ENCODE peak calls at places on chromosome 20, in seven cellular contexts. T is IMR-90, L is neuronal stem cell, O is lower leg skin, Z is GM12865, F is right lobe of liver, B is AG10803. E is an unnamed sample.

GRCh38 chr20:53691060-53691810 is 97.6 kb upstream of the ZNF217 start:
- DNase-seq in T (peak), L (no peak), O (no peak), Z (no peak), F (no peak), B (no peak), E (no peak)

GRCh38 chr20:35294293-35294685 is 2.1 kb upstream of the FAM83C start:
- DNase-seq in T (no peak), L (no peak), O (no peak), Z (no peak), F (no peak), B (no peak), E (no peak)

GRCh38 chr20:48329676-48330644 is 497.8 kb downstream of the PREX1 start:
- DNase-seq in T (peak), L (no peak), O (no peak), Z (peak), F (no peak), B (no peak), E (no peak)

GRCh38 chr20:58698741-58699141 is 6.1 kb downstream of the NPEPL1 start:
- DNase-seq in T (no peak), L (no peak), O (peak), Z (no peak), F (no peak), B (no peak), E (no peak)

GRCh38 chr20:62056377-62056776 is 9.3 kb downstream of the TAF4 start:
- DNase-seq in T (no peak), L (no peak), O (no peak), Z (no peak), F (no peak), B (no peak), E (no peak)

GRCh38 chr20:9551808-9552550 is 37.6 kb downstream of the LAMP5 start:
- DNase-seq in T (no peak), L (no peak), O (no peak), Z (no peak), F (no peak), B (no peak), E (no peak)

GRCh38 chr20:22615425-22615824 is 31.1 kb upstream of the FOXA2 start:
- DNase-seq in T (no peak), L (no peak), O (no peak), Z (no peak), F (no peak), B (no peak), E (no peak)

GRCh38 chr20:33415948-33416347 is 14.6 kb upstream of the CDK5RAP1 start:
- DNase-seq in T (peak), L (peak), O (no peak), Z (peak), F (peak), B (peak), E (no peak)

GRCh38 chr20:14065774-14066173 is 70.5 kb downstream of the MACROD2 start:
- DNase-seq in T (no peak), L (no peak), O (no peak), Z (no peak), F (no peak), B (no peak), E (no peak)

DNA sequence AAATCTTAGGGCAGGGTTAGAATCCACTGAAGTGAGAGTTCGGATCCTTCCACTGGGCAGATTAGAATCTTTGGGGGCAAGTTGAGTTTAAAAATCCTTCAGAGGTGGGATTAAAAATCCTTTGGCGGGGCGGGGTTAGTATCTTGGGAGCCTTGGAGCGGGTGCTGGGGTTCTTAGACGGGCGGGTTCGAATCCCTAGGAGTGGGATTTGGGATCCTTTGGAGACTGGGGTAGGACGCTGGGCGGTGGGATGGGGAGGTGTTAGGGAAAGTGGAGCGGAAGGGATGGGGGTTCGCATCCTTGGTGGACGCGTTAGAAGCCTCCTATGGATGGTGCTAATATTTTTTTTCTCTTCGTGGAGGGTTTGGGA is 337 bp upstream of the HCK start:
- DNase-seq in T (no peak), L (no peak), O (no peak), Z (no peak), F (no peak), B (no peak), E (no peak)
- H3K4me3 ChIP-seq in T (no peak), L (no peak), O (no peak), Z (peak), F (peak), B (no peak), E (peak)

DNA sequence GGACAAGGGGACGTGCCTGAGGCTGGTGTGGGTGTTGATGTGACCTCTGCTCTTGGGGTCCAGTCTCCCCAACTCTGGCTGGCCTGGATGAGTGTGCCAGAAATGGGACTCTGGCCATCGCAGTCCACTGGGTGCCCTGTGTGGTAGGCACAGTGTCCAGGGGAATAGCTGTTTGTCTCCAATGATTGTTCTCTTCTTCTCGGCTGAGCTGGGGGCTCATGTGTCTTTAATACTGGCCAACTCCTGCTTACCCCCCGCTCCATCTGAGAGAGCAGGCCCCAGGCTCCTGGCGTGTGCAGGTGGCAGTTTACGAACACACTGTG is 45.0 kb downstream of the RBM38 start:
- DNase-seq in T (no peak), L (no peak), O (no peak), Z (no peak), F (no peak), B (no peak), E (no peak)
- H3K4me3 ChIP-seq in T (no peak), L (no peak), O (no peak), Z (no peak), F (no peak), B (no peak), E (no peak)

DNA sequence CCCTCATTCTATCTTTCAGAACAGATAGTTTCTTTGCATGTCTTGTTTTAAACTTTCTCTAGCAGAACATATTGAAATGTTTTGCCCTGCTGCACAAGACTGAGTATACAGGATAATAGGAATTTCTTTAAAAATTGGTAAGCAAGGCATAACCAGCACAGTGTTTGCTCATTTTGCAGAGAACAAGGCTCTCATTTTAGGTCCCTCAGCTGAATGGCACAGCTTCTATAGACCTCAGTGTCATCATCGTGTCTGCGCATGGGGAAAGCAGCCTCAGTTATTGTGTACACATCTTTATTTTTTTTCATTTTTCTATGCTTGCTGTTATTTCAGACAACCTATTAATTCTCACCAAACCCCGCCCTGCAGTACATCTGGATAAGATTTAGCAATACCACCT is 35.7 kb downstream of the TTI1 start:
- DNase-seq in T (no peak), L (no peak), O (no peak), Z (no peak), F (no peak), B (no peak), E (no peak)
- H3K4me3 ChIP-seq in T (no peak), L (no peak), O (no peak), Z (no peak), F (no peak), B (no peak), E (no peak)

GRCh38 chr20:17758010-17758409 is 58.2 kb downstream of the BANF2 start:
- DNase-seq in T (no peak), L (no peak), O (no peak), Z (no peak), F (no peak), B (no peak), E (no peak)
- H3K4me3 ChIP-seq in T (no peak), L (no peak), O (no peak), Z (no peak), F (no peak), B (no peak), E (no peak)

GRCh38 chr20:32108814-32109391 is 611 bp upstream of the TM9SF4 start:
- DNase-seq in T (no peak), L (no peak), O (no peak), Z (no peak), F (no peak), B (no peak), E (no peak)
- H3K4me3 ChIP-seq in T (no peak), L (no peak), O (no peak), Z (no peak), F (no peak), B (peak), E (no peak)

GRCh38 chr20:49938173-49939163 is 2.3 kb downstream of the RNF114 start:
- DNase-seq in T (peak), L (no peak), O (peak), Z (no peak), F (peak), B (peak), E (no peak)
- H3K4me3 ChIP-seq in T (peak), L (no peak), O (no peak), Z (no peak), F (no peak), B (peak), E (no peak)

DNA sequence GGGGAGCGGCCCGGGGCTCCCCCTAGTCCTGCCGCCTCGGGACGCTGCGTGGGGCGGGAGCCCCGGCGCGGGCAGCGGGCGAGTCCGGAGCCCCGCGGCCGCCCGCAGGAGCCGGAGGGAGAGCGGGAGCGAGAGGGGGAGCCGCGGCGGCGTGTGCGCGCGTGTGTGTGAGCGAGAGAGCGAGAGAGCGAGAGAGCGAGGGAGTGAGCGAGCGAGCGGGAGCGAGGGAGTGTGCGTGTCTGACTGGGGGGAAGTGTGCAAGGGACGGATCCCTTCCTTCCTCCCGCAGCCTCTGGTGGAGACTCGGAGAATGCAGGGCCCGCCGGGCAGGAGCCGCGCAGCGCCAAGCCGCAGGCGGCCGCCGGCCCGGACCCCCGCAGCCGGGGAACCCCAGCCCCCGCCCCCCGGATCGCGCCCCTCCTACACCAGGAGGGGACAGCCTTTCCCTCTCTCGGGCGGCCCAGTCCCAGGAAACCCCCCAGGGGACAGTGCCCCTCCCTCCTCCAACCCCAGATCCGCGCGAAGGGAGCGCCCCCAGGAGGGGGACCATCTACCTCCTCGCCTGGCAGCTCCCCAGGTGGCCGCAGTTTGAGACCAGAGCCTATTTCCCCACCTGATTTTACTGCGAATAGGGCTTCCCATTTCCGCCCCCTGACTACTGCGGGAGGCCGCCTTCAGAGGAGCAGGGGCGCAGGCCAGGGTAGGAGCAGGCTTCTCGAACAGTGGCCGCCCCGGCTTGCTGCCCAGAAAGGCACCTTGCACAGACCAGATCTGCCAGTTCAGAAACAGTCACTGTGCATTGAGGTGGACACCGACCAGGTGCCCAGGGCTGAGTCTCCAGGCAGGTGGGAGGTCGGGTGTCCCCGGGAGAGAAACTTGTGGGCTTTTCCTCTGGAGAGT is at the start of gene CDH22:
- DNase-seq in T (peak), L (peak), O (no peak), Z (peak), F (peak), B (peak), E (no peak)
- H3K4me3 ChIP-seq in T (peak), L (peak), O (peak), Z (peak), F (no peak), B (peak), E (peak)

GRCh38 chr20:57435498-57436222 is 44.5 kb downstream of the RBM38 start:
- DNase-seq in T (no peak), L (no peak), O (no peak), Z (peak), F (peak), B (peak), E (no peak)
- H3K4me3 ChIP-seq in T (no peak), L (no peak), O (no peak), Z (no peak), F (no peak), B (no peak), E (no peak)

GRCh38 chr20:11920083-11920482 is 2.4 kb downstream of the BTBD3 start:
- DNase-seq in T (no peak), L (no peak), O (no peak), Z (no peak), F (no peak), B (no peak), E (no peak)
- H3K4me3 ChIP-seq in T (no peak), L (no peak), O (no peak), Z (no peak), F (no peak), B (no peak), E (no peak)